ENCODE peak calls at places on chromosomes 12 and 14, in five cellular contexts. One of them, this sample, is unnamed.

GRCh38 chr14:78254911-78255431 is 84.8 kb downstream of the NRXN3 start:
- DNase-seq in SK-N-SH: no peak
- DNase-seq in K562: no peak
- DNase-seq in HepG2: no peak
- DNase-seq in GM12878: no peak
- DNase-seq in this sample: no peak

GRCh38 chr12:53493610-53494391 is 5.5 kb downstream of the MAP3K12 start:
- DNase-seq in SK-N-SH: no peak
- DNase-seq in K562: no peak
- DNase-seq in HepG2: no peak
- DNase-seq in GM12878: no peak
- DNase-seq in this sample: no peak

GRCh38 chr12:108567388-108567787 is 5.0 kb downstream of the ISCU start:
- DNase-seq in SK-N-SH: no peak
- DNase-seq in K562: no peak
- DNase-seq in HepG2: no peak
- DNase-seq in GM12878: no peak
- DNase-seq in this sample: no peak

GRCh38 chr14:33150662-33151061 is 212.0 kb downstream of the NPAS3 start:
- DNase-seq in SK-N-SH: no peak
- DNase-seq in K562: no peak
- DNase-seq in HepG2: no peak
- DNase-seq in GM12878: no peak
- DNase-seq in this sample: no peak

GRCh38 chr14:23478109-23478698 is 8.7 kb downstream of the NGDN start:
- DNase-seq in SK-N-SH: peak; percentile 39
- DNase-seq in K562: peak; percentile 27
- DNase-seq in HepG2: peak; percentile 77
- DNase-seq in GM12878: peak; percentile 16
- DNase-seq in this sample: peak; percentile 30

GRCh38 chr14:65704850-65705249 is 292.3 kb downstream of the FUT8 start:
- DNase-seq in SK-N-SH: no peak
- DNase-seq in K562: no peak
- DNase-seq in HepG2: no peak
- DNase-seq in GM12878: no peak
- DNase-seq in this sample: no peak

GRCh38 chr14:83558946-83559345 is 1971.0 kb upstream of the FLRT2 start:
- DNase-seq in SK-N-SH: no peak
- DNase-seq in K562: no peak
- DNase-seq in HepG2: no peak
- DNase-seq in GM12878: no peak
- DNase-seq in this sample: no peak

GRCh38 chr14:95352481-95352880 is 32.8 kb upstream of the CLMN start:
- DNase-seq in SK-N-SH: no peak
- DNase-seq in K562: no peak
- DNase-seq in HepG2: no peak
- DNase-seq in GM12878: no peak
- DNase-seq in this sample: no peak

GRCh38 chr12:52924764-52925716 is 20.2 kb upstream of the KRT8 start:
- DNase-seq in SK-N-SH: no peak
- DNase-seq in K562: peak; percentile 83
- DNase-seq in HepG2: peak; percentile 76
- DNase-seq in GM12878: no peak
- DNase-seq in this sample: no peak

GRCh38 chr14:21264025-21264801 is 5.0 kb downstream of the HNRNPC start:
- DNase-seq in SK-N-SH: no peak
- DNase-seq in K562: no peak
- DNase-seq in HepG2: no peak
- DNase-seq in GM12878: peak; percentile 56
- DNase-seq in this sample: no peak

GRCh38 chr12:130423991-130424857 is 86.5 kb downstream of the PIWIL1 start:
- DNase-seq in SK-N-SH: no peak
- DNase-seq in K562: no peak
- DNase-seq in HepG2: no peak
- DNase-seq in GM12878: no peak
- DNase-seq in this sample: no peak

GRCh38 chr12:27564612-27565213 is 40.7 kb downstream of the PPFIBP1 start:
- DNase-seq in SK-N-SH: no peak
- DNase-seq in K562: no peak
- DNase-seq in HepG2: no peak
- DNase-seq in GM12878: no peak
- DNase-seq in this sample: no peak

GRCh38 chr12:113161415-113162016 is 12.0 kb downstream of the CFAP73 start:
- DNase-seq in SK-N-SH: peak; percentile 95
- DNase-seq in K562: peak; percentile 89
- DNase-seq in HepG2: no peak
- DNase-seq in GM12878: no peak
- DNase-seq in this sample: peak; percentile 20

GRCh38 chr12:121467638-121468403 is 67.9 kb downstream of the RNF34 start:
- DNase-seq in SK-N-SH: no peak
- DNase-seq in K562: no peak
- DNase-seq in HepG2: no peak
- DNase-seq in GM12878: no peak
- DNase-seq in this sample: no peak

GRCh38 chr12:169528-170360 is 44.2 kb downstream of the SLC6A12 start:
- DNase-seq in SK-N-SH: no peak
- DNase-seq in K562: no peak
- DNase-seq in HepG2: no peak
- DNase-seq in GM12878: no peak
- DNase-seq in this sample: no peak

GRCh38 chr12:70180140-70180539 is 63.1 kb upstream of the CNOT2 start:
- DNase-seq in SK-N-SH: no peak
- DNase-seq in K562: no peak
- DNase-seq in HepG2: no peak
- DNase-seq in GM12878: no peak
- DNase-seq in this sample: no peak

GRCh38 chr12:17992002-17992656 is 97.9 kb downstream of the RERGL start:
- DNase-seq in SK-N-SH: peak; percentile 20
- DNase-seq in K562: peak; percentile 8
- DNase-seq in HepG2: peak; percentile 3
- DNase-seq in GM12878: peak; percentile 15
- DNase-seq in this sample: peak; percentile 30

GRCh38 chr12:43309845-43310405 is 242.1 kb downstream of the ADAMTS20 start:
- DNase-seq in SK-N-SH: no peak
- DNase-seq in K562: no peak
- DNase-seq in HepG2: no peak
- DNase-seq in GM12878: no peak
- DNase-seq in this sample: no peak

GRCh38 chr12:17108877-17109520 is 503.0 kb upstream of the LMO3 start:
- DNase-seq in SK-N-SH: no peak
- DNase-seq in K562: no peak
- DNase-seq in HepG2: no peak
- DNase-seq in GM12878: no peak
- DNase-seq in this sample: no peak

GRCh38 chr14:23663711-23664110 is 27.5 kb downstream of the DHRS2 start:
- DNase-seq in SK-N-SH: no peak
- DNase-seq in K562: no peak
- DNase-seq in HepG2: no peak
- DNase-seq in GM12878: no peak
- DNase-seq in this sample: no peak

GRCh38 chr14:44316647-44317432 is 190.2 kb downstream of the FSCB start:
- DNase-seq in SK-N-SH: no peak
- DNase-seq in K562: peak; percentile 29
- DNase-seq in HepG2: peak; percentile 58
- DNase-seq in GM12878: no peak
- DNase-seq in this sample: peak; percentile 7

DNA sequence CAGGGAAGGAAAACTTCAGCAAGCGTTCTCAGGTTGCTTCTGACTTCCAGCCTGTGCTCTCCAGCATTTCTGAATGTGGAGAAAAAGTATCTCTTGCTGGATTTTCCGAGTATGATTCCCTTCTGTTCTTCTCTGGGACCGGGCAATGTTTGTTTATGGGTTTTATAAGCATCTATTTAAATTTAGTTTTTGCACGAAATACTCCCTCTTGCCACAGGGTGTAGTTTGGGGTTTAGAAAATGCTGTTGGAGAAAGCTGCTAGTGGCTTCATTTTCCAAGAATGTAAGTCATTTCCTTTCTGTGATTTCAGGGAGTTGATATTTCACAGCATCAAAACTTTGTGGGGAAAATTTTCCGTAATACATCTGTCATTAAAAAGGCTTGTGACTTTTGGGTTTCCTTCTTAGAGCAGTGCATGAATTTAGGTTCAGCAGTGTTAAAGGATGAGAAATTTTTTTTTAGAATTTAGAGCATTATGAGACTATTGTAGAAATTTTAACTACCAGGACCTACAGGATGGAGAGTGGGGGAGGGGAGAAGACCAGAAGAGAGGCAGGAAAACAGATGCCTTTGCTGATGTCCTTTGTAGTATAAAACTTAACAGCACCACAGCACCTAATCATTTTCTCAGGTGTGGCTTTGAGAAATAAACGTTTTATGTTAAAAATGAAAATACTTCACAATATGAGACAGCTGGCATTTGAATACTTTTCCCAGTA is 1.5 kb downstream of the FRMD6 start:
- DNase-seq in SK-N-SH: no peak
- DNase-seq in K562: no peak
- DNase-seq in HepG2: no peak
- DNase-seq in GM12878: no peak
- DNase-seq in this sample: no peak
- TF ChIP-seq GABPA in SK-N-SH: no peak
- TF ChIP-seq GABPA in K562: no peak
- TF ChIP-seq GABPA in HepG2: no peak
- TF ChIP-seq GABPA in GM12878: no peak
- TF ChIP-seq GABPA in this sample: no peak

GRCh38 chr12:7375145-7375543 is 68.8 kb downstream of the CD163L1 start:
- DNase-seq in SK-N-SH: no peak
- DNase-seq in K562: no peak
- DNase-seq in HepG2: no peak
- DNase-seq in GM12878: no peak
- DNase-seq in this sample: no peak

GRCh38 chr12:7369274-7369729 is 65.4 kb downstream of the ACSM4 start:
- DNase-seq in SK-N-SH: peak; percentile 76
- DNase-seq in K562: no peak
- DNase-seq in HepG2: peak; percentile 66
- DNase-seq in GM12878: peak; percentile 33
- DNase-seq in this sample: no peak

GRCh38 chr12:7373226-7373625 is 69.4 kb downstream of the ACSM4 start:
- DNase-seq in SK-N-SH: no peak
- DNase-seq in K562: no peak
- DNase-seq in HepG2: no peak
- DNase-seq in GM12878: no peak
- DNase-seq in this sample: no peak

GRCh38 chr12:7376196-7376595 is 67.8 kb downstream of the CD163L1 start:
- DNase-seq in SK-N-SH: no peak
- DNase-seq in K562: no peak
- DNase-seq in HepG2: no peak
- DNase-seq in GM12878: no peak
- DNase-seq in this sample: no peak

GRCh38 chr12:7374423-7375144 is 69.4 kb downstream of the CD163L1 start:
- DNase-seq in SK-N-SH: peak; percentile 40
- DNase-seq in K562: no peak
- DNase-seq in HepG2: peak; percentile 80
- DNase-seq in GM12878: no peak
- DNase-seq in this sample: no peak
- TF ChIP-seq REST in SK-N-SH: no peak
- TF ChIP-seq REST in K562: no peak
- TF ChIP-seq REST in HepG2: no peak
- TF ChIP-seq REST in GM12878: no peak
- TF ChIP-seq REST in this sample: no peak

GRCh38 chr12:123126294-123127144 is 24.4 kb downstream of the PITPNM2 start:
- DNase-seq in SK-N-SH: no peak
- DNase-seq in K562: peak; percentile 71
- DNase-seq in HepG2: peak; percentile 83
- DNase-seq in GM12878: no peak
- DNase-seq in this sample: no peak
- TF ChIP-seq POLR2AphosphoS5 in SK-N-SH: peak; percentile 60
- TF ChIP-seq POLR2AphosphoS5 in K562: peak; percentile 29
- TF ChIP-seq POLR2AphosphoS5 in HepG2: no peak
- TF ChIP-seq POLR2AphosphoS5 in GM12878: no peak
- TF ChIP-seq POLR2AphosphoS5 in this sample: no peak

DNA sequence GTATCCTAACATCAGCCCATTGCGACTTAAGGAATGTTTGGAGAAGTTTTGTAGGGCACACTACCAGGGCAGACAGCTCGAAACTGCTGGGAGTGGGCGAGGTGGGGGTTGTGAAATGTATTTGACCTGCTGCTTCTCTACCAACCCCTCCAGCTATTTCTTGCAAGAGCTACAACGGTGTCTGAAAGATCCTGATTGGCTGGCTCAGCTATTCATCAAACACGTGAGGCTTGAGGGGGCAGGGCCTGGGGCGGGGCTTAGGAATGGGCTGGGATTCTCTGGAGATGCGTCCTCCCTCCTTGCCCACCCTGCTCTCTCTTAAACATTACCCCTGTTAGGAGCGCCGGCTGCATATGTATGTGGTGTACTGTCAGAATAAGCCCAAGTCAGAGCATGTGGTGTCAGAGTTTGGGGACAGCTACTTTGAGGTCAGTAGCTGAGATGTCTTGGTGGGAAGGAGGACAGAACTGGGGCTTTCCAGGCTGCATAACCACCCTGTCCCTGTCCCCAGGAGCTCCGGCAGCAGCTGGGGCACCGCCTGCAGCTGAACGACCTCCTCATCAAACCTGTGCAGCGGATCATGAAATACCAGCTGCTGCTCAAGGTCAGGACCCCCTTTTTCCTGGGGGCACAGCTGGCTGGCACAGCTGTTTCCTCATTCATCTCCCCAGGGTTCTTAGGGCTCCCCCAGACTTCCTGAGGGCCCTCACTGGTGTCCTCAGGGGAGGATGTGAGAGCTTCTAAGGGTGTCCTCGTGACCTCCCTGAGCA is 3.1 kb downstream of the ARHGEF25 start:
- DNase-seq in SK-N-SH: peak; percentile 75
- DNase-seq in K562: peak; percentile 81
- DNase-seq in HepG2: no peak
- DNase-seq in GM12878: peak; percentile 33
- DNase-seq in this sample: no peak
- TF ChIP-seq GABPA in SK-N-SH: no peak
- TF ChIP-seq GABPA in K562: no peak
- TF ChIP-seq GABPA in HepG2: no peak
- TF ChIP-seq GABPA in GM12878: no peak
- TF ChIP-seq GABPA in this sample: no peak